ENCODE peak calls at places on chromosomes 2 and 18, in seven cellular contexts. C is K562, R is HFF-Myc, T is GM06990, K is epithelial cell of esophagus, F is right lobe of liver, D is bronchial epithelial cell. V is an unnamed sample.

GRCh38 chr2:199457147-199458016 is at the start of gene SATB2:
- DNase-seq in T (no peak), C (peak; percentile 29), K (peak; percentile 66), D (peak; percentile 56), F (no peak), R (no peak), V (no peak)

GRCh38 chr18:48711651-48712486 is 173.0 kb downstream of the CTIF start:
- DNase-seq in K (peak; percentile 25), R (no peak), T (no peak), C (peak; percentile 21), D (no peak), F (no peak), V (no peak)

GRCh38 chr2:197198890-197199289 is 111.7 kb downstream of the ANKRD44 start:
- DNase-seq in K (no peak), R (no peak), T (peak; percentile 89), F (peak; percentile 61), C (no peak), D (no peak), V (no peak)

GRCh38 chr18:11909081-11909410 is 929 bp upstream of the MPPE1 start:
- DNase-seq in D (no peak), K (no peak), R (no peak), C (no peak), T (no peak), F (no peak), V (no peak)

GRCh38 chr2:169077674-169078240 is 8.4 kb downstream of the DHRS9 start:
- DNase-seq in F (no peak), D (no peak), R (no peak), T (no peak), C (no peak), K (no peak), V (no peak)

GRCh38 chr2:132670961-132671781 is 1.2 kb upstream of the LYPD1 start:
- DNase-seq in T (no peak), F (no peak), K (peak; percentile 65), C (no peak), R (no peak), D (peak; percentile 85), V (peak; percentile 64)

GRCh38 chr2:190490502-190490901 is 44.0 kb downstream of the NEMP2 start:
- DNase-seq in R (no peak), T (no peak), D (no peak), C (no peak), F (no peak), K (no peak), V (no peak)

GRCh38 chr2:231395188-231396057 is at the start of gene B3GNT7:
- DNase-seq in K (no peak), T (peak; percentile 75), R (no peak), F (no peak), C (no peak), D (no peak), V (no peak)

GRCh38 chr2:113979172-113980128 is 89.6 kb downstream of the ACTR3 start:
- DNase-seq in R (no peak), F (no peak), D (no peak), T (peak; percentile 69), C (peak; percentile 45), K (no peak), V (no peak)

GRCh38 chr2:187567126-187567525 is 12.9 kb upstream of the TFPI start:
- DNase-seq in C (no peak), K (peak; percentile 15), F (no peak), D (no peak), T (no peak), R (no peak), V (no peak)

GRCh38 chr2:238100821-238101771 is 956 bp downstream of the ESPNL start:
- DNase-seq in T (no peak), C (no peak), F (no peak), K (no peak), D (no peak), R (no peak), V (no peak)

GRCh38 chr2:16015210-16015902 is 75.0 kb downstream of the MYCN start:
- DNase-seq in C (no peak), R (no peak), F (no peak), K (no peak), T (no peak), D (no peak), V (no peak)

GRCh38 chr18:6917082-6917481 is 187.6 kb downstream of the ARHGAP28 start:
- DNase-seq in F (no peak), K (peak; percentile 68), C (no peak), R (no peak), T (no peak), D (peak; percentile 51), V (no peak)

GRCh38 chr2:102473020-102473419 is at the start of gene SLC9A4:
- DNase-seq in T (no peak), F (no peak), C (peak; percentile 51), R (peak; percentile 14), K (peak; percentile 59), D (peak; percentile 55), V (no peak)

GRCh38 chr2:44941551-44942234 is at the start of gene SIX3:
- DNase-seq in D (no peak), T (peak; percentile 49), F (no peak), K (peak; percentile 28), C (no peak), R (no peak), V (no peak)

GRCh38 chr2:149004836-149005235 is 33.7 kb upstream of the LYPD6B start:
- DNase-seq in T (no peak), D (peak; percentile 13), C (no peak), R (no peak), K (peak; percentile 23), F (no peak), V (peak; percentile 67)

GRCh38 chr18:63319383-63320040 is at the start of gene BCL2:
- DNase-seq in C (peak; percentile 28), D (no peak), R (no peak), K (peak; percentile 37), T (no peak), F (peak; percentile 57), V (no peak)

GRCh38 chr18:80159713-80160636 is 50.9 kb downstream of the ADNP2 start:
- DNase-seq in T (peak; percentile 58), K (no peak), D (no peak), C (no peak), F (no peak), R (no peak), V (no peak)

GRCh38 chr2:9800975-9801723 is 42.1 kb upstream of the TAF1B start:
- DNase-seq in D (peak; percentile 99), C (peak; percentile 79), T (peak; percentile 39), K (peak; percentile 100), F (peak; percentile 54), R (peak; percentile 31), V (no peak)

GRCh38 chr2:9797681-9798556 is 45.4 kb upstream of the TAF1B start:
- DNase-seq in D (peak; percentile 57), C (no peak), T (no peak), K (peak; percentile 87), R (no peak), F (peak; percentile 51), V (no peak)

GRCh38 chr2:9800639-9800974 is 42.7 kb upstream of the TAF1B start:
- DNase-seq in R (no peak), C (no peak), D (no peak), F (no peak), T (no peak), K (peak; percentile 61), V (no peak)

GRCh38 chr2:9799011-9799596 is 44.2 kb upstream of the TAF1B start:
- DNase-seq in K (no peak), D (no peak), R (no peak), F (peak; percentile 45), C (no peak), T (no peak), V (no peak)

DNA sequence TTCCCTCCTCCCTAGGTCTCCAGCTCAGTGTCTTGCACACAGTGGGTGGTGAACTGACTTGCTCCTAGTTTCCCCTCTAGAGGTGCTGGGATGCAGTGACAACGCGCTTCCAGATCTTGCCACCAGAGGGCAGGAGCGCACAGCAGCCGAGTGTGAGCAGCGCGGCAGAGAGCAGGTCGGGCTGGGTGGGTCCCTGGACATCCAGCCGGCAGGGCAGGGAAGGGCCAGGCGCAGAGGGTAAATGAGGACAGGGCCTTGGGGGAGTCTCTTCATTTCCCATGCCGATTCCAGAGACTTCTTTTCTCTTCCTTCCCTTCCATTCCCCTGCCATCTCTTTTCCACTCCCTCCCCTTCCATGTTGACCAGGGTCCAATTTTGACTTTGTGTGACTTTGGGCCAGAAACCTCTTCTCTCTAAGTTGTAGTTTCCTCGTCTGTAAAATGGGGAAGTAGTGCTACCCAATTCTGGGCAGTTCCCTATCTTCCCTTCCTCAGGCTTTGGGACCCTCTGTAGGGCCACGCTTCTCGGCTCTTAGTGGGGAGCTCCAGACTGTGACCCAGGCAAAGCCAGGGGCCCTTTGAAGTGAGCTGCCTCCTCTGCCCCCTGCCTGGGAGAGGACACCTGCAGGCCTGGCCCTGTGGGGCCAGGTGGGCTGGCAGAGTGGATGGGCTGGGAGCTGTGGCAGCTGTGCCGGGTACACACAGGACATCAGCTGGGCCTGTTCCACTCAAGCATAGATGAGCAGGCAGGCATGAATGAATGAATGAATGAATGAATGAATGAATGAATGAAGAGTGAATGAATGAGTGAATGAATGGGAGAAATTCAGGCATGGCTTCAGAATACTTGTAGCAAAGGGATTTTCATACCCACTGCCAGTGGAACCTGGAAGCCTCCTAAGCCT is 43.3 kb upstream of the TAF1B start:
- DNase-seq in D (peak; percentile 76), F (peak; percentile 85), K (peak; percentile 84), T (peak; percentile 75), C (peak; percentile 87), R (peak; percentile 63), V (no peak)
- H3K4me3 ChIP-seq in D (no peak overlapping the region), F (no peak overlapping the region), K (no peak overlapping the region), T (no peak overlapping the region), C (no peak overlapping the region), R (no peak overlapping the region), V (no peak overlapping the region)

DNA sequence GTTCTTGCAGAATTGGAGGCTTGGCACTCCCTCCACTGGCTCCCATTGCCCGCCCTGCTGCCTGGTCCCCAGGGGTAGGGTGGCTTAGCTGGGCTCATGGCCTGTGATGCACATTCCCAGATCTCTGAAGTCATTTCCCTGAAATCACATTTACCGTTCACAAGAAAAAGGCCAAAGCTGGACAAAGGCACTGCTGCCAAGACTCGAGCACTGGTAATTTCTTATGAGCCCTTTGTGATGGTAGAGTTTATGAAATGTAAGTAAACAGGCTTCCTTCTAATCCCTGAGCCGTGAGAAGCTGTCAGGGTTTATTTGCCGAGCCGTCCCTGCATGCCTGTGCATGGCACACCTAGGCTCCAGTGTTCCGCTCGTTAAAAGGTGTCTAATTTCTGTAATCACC is 247.2 kb upstream of the EPAS1 start:
- DNase-seq in C (no peak), T (no peak), K (peak; percentile 20), F (no peak), R (no peak), D (peak; percentile 26), V (no peak)
- TF ChIP-seq CTCF in C (no peak), T (no peak), K (no peak), F (no peak), R (no peak), D (no peak), V (no peak)

GRCh38 chr2:170821631-170822291 is 5.1 kb downstream of the GAD1 start:
- DNase-seq in F (no peak), D (no peak), K (no peak), T (no peak), R (no peak), C (no peak), V (no peak)
- H3K4me3 ChIP-seq in F (no peak overlapping the region), D (no peak overlapping the region), K (no peak overlapping the region), T (no peak overlapping the region), R (no peak overlapping the region), C (no peak overlapping the region), V (no peak overlapping the region)

DNA sequence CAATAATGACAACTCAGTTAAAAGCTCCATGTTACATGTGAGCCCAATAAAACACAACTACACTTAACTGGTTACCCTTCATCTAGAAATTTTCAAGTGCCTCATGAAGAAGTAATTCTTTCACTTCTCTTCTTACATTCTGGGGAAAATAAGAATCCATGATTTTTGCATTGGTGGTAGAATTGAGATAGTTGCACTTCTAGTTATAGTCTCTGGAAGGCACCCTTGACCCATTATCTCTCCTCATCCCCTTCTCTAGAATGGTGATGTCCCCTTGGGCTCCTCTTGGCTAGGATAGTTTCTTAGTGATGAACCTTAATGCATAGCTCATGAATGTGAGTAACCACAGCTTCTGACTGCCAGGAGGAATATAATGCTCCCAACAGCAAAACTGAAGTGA is 3.6 kb downstream of the LGALSL start:
- DNase-seq in F (no peak), T (no peak), K (no peak), C (no peak), R (no peak), D (no peak), V (no peak)
- TF ChIP-seq CTCF in F (no peak), T (peak; percentile 11), K (no peak), C (peak; percentile 49), R (no peak), D (no peak), V (no peak)